ENCODE peak calls at places on chromosome 11, in five cellular contexts. One of them, this sample, is unnamed.
A peak's percentile ranks its signal among the peaks of the same experiment; 100 is the strongest.

GRCh38 chr11:58524232-58525036 is 16.5 kb upstream of the OR5B21 start:
- DNase-seq in stomach: peak; percentile 69
- DNase-seq in spleen: no peak
- DNase-seq in psoas muscle: peak; percentile 62
- DNase-seq in adrenal gland: peak; percentile 81
- DNase-seq in this sample: peak; percentile 53

GRCh38 chr11:17915500-17916143 is 97.2 kb downstream of the SERGEF start:
- DNase-seq in stomach: no peak
- DNase-seq in spleen: no peak
- DNase-seq in psoas muscle: peak; percentile 53
- DNase-seq in adrenal gland: no peak
- DNase-seq in this sample: no peak

GRCh38 chr11:42237701-42238235 is 778.3 kb upstream of the LRRC4C start:
- DNase-seq in stomach: no peak
- DNase-seq in spleen: no peak
- DNase-seq in psoas muscle: no peak
- DNase-seq in adrenal gland: no peak
- DNase-seq in this sample: no peak

GRCh38 chr11:11588243-11588642 is 33.6 kb downstream of the GALNT18 start:
- DNase-seq in stomach: no peak
- DNase-seq in spleen: no peak
- DNase-seq in psoas muscle: no peak
- DNase-seq in adrenal gland: no peak
- DNase-seq in this sample: no peak

GRCh38 chr11:127006311-127006710 is 5.7 kb upstream of the KIRREL3 start:
- DNase-seq in stomach: no peak
- DNase-seq in spleen: no peak
- DNase-seq in psoas muscle: no peak
- DNase-seq in adrenal gland: no peak
- DNase-seq in this sample: no peak

GRCh38 chr11:103582351-103582909 is 454.0 kb upstream of the DDI1 start:
- DNase-seq in stomach: no peak
- DNase-seq in spleen: no peak
- DNase-seq in psoas muscle: no peak
- DNase-seq in adrenal gland: no peak
- DNase-seq in this sample: no peak

GRCh38 chr11:46348566-46348981 is 1.3 kb downstream of the DGKZ start:
- DNase-seq in stomach: no peak
- DNase-seq in spleen: no peak
- DNase-seq in psoas muscle: no peak
- DNase-seq in adrenal gland: no peak
- DNase-seq in this sample: no peak

GRCh38 chr11:14184548-14184947 is 174.4 kb downstream of the RRAS2 start:
- DNase-seq in stomach: no peak
- DNase-seq in spleen: no peak
- DNase-seq in psoas muscle: no peak
- DNase-seq in adrenal gland: no peak
- DNase-seq in this sample: no peak

GRCh38 chr11:126079640-126080205 is 17.1 kb upstream of the CDON start:
- DNase-seq in stomach: no peak
- DNase-seq in spleen: no peak
- DNase-seq in psoas muscle: no peak
- DNase-seq in adrenal gland: no peak
- DNase-seq in this sample: no peak

GRCh38 chr11:11849127-11849746 is 7.5 kb downstream of the USP47 start:
- DNase-seq in stomach: peak; percentile 63
- DNase-seq in spleen: peak; percentile 80
- DNase-seq in psoas muscle: peak; percentile 66
- DNase-seq in adrenal gland: peak; percentile 78
- DNase-seq in this sample: peak; percentile 34

GRCh38 chr11:12653729-12654128 is 20.5 kb upstream of the TEAD1 start:
- DNase-seq in stomach: no peak
- DNase-seq in spleen: no peak
- DNase-seq in psoas muscle: no peak
- DNase-seq in adrenal gland: no peak
- DNase-seq in this sample: no peak

GRCh38 chr11:17263803-17264202 is 12.7 kb upstream of the NUCB2 start:
- DNase-seq in stomach: no peak
- DNase-seq in spleen: no peak
- DNase-seq in psoas muscle: no peak
- DNase-seq in adrenal gland: no peak
- DNase-seq in this sample: no peak

GRCh38 chr11:13928566-13929251 is 33.8 kb upstream of the SPON1 start:
- DNase-seq in stomach: no peak
- DNase-seq in spleen: no peak
- DNase-seq in psoas muscle: no peak
- DNase-seq in adrenal gland: peak; percentile 55
- DNase-seq in this sample: no peak

GRCh38 chr11:132784441-132784840 is 747.9 kb downstream of the OPCML start:
- DNase-seq in stomach: no peak
- DNase-seq in spleen: no peak
- DNase-seq in psoas muscle: no peak
- DNase-seq in adrenal gland: no peak
- DNase-seq in this sample: no peak

GRCh38 chr11:128018692-128019091 is 568.7 kb downstream of the ETS1 start:
- DNase-seq in stomach: no peak
- DNase-seq in spleen: no peak
- DNase-seq in psoas muscle: no peak
- DNase-seq in adrenal gland: no peak
- DNase-seq in this sample: no peak

GRCh38 chr11:118699508-118700220 is 20.2 kb upstream of the TREH start:
- DNase-seq in stomach: no peak
- DNase-seq in spleen: no peak
- DNase-seq in psoas muscle: no peak
- DNase-seq in adrenal gland: no peak
- DNase-seq in this sample: no peak

GRCh38 chr11:116879789-116880402 is 42.5 kb upstream of the APOA1 start:
- DNase-seq in stomach: no peak
- DNase-seq in spleen: no peak
- DNase-seq in psoas muscle: no peak
- DNase-seq in adrenal gland: no peak
- DNase-seq in this sample: peak; percentile 63

GRCh38 chr11:111770581-111771134 is 4.5 kb upstream of the PPP2R1B start:
- DNase-seq in stomach: no peak
- DNase-seq in spleen: no peak
- DNase-seq in psoas muscle: no peak
- DNase-seq in adrenal gland: no peak
- DNase-seq in this sample: no peak

GRCh38 chr11:99766816-99767215 is 746.1 kb downstream of the CNTN5 start:
- DNase-seq in stomach: no peak
- DNase-seq in spleen: no peak
- DNase-seq in psoas muscle: no peak
- DNase-seq in adrenal gland: no peak
- DNase-seq in this sample: no peak

GRCh38 chr11:19853901-19854300 is 141.3 kb downstream of the NAV2 start:
- DNase-seq in stomach: no peak
- DNase-seq in spleen: no peak
- DNase-seq in psoas muscle: no peak
- DNase-seq in adrenal gland: no peak
- DNase-seq in this sample: no peak

GRCh38 chr11:75399344-75400109 is at the start of gene RPS3:
- DNase-seq in stomach: peak; percentile 94
- DNase-seq in spleen: peak; percentile 97
- DNase-seq in psoas muscle: peak; percentile 95
- DNase-seq in adrenal gland: peak; percentile 97
- DNase-seq in this sample: peak; percentile 93
- TF ChIP-seq CTCF in stomach: no peak
- TF ChIP-seq CTCF in spleen: peak; percentile 17
- TF ChIP-seq CTCF in psoas muscle: peak; percentile 12
- TF ChIP-seq CTCF in adrenal gland: no peak
- TF ChIP-seq CTCF in this sample: peak; percentile 3

DNA sequence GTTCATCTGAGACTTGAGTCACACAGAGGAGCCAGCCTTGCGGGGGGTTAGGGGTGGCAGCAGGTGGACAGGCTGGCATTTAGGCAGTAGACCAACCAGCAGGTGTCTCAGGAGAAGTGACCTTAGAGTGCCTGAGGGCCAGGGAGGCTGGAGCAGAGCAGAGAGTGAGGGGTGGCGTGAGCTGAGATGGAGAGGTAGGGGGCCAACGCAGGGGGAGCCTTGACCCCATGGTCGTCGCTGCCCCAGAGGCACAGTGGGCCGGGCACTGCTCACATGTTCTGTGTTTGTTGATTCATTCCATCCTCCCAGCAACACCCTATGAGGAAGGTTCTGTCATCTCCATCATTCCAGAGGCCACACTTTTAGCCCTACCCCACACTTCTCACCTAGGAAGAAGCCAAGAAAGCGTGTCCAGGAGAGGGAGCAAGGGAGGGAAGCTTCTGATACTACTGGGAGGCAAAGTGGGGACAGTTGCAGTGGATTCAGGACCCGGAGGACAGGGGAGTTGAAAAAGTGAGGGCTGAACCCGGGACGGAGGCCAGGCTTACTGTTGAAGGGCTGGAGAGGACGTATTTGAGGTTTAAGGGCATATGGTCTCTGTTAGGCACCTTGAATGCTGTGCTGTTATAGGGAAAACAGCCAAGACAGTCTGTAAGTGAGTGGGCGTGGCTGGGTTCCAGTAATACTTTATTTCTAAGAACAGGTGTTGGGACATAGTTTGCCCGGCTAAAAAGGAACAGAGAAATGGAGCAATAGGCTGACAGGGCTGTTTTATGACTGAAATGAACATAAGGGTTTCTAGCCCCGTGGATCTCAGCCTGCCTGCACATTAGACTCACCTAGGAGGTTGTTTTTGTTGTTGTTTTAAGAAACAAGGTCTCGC is 7.3 kb downstream of the SART1 start:
- DNase-seq in stomach: no peak
- DNase-seq in spleen: no peak
- DNase-seq in psoas muscle: no peak
- DNase-seq in adrenal gland: no peak
- DNase-seq in this sample: no peak
- TF ChIP-seq CTCF in stomach: no peak
- TF ChIP-seq CTCF in spleen: no peak
- TF ChIP-seq CTCF in psoas muscle: peak; percentile 26
- TF ChIP-seq CTCF in adrenal gland: no peak
- TF ChIP-seq CTCF in this sample: no peak

DNA sequence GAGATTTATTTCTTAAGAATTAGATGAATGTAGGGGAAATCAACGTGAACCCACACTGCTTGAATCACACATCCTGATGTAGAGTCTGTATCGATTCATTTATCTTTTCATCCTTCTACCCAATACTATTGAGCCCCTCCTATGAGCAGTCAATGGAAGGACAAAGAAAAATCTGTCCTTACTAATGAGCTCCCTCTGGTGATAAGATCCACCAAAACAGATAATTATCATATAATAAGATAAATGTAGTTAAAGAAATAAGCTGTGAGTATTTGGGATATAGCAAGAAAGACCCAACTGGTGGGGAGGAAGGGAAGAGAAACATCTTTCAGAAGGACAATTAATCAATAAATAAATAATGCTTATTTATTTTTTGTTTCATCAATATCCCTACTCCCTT is 385.1 kb upstream of the CCDC90B start:
- DNase-seq in stomach: no peak
- DNase-seq in spleen: no peak
- DNase-seq in psoas muscle: no peak
- DNase-seq in adrenal gland: no peak
- DNase-seq in this sample: no peak
- TF ChIP-seq CTCF in stomach: no peak
- TF ChIP-seq CTCF in spleen: no peak
- TF ChIP-seq CTCF in psoas muscle: no peak
- TF ChIP-seq CTCF in adrenal gland: no peak
- TF ChIP-seq CTCF in this sample: no peak

GRCh38 chr11:62601364-62602140 is at the start of gene MTA2:
- DNase-seq in stomach: peak; percentile 97
- DNase-seq in spleen: peak; percentile 99
- DNase-seq in psoas muscle: peak; percentile 99
- DNase-seq in adrenal gland: peak; percentile 99
- DNase-seq in this sample: peak; percentile 99
- TF ChIP-seq CTCF in stomach: no peak
- TF ChIP-seq CTCF in spleen: no peak
- TF ChIP-seq CTCF in psoas muscle: no peak
- TF ChIP-seq CTCF in adrenal gland: no peak
- TF ChIP-seq CTCF in this sample: no peak

GRCh38 chr11:1734571-1735081 is 15.8 kb downstream of the IFITM10 start:
- DNase-seq in stomach: no peak
- DNase-seq in spleen: peak; percentile 54
- DNase-seq in psoas muscle: no peak
- DNase-seq in adrenal gland: peak; percentile 54
- DNase-seq in this sample: no peak
- TF ChIP-seq CTCF in stomach: no peak
- TF ChIP-seq CTCF in spleen: no peak
- TF ChIP-seq CTCF in psoas muscle: no peak
- TF ChIP-seq CTCF in adrenal gland: no peak
- TF ChIP-seq CTCF in this sample: no peak

DNA sequence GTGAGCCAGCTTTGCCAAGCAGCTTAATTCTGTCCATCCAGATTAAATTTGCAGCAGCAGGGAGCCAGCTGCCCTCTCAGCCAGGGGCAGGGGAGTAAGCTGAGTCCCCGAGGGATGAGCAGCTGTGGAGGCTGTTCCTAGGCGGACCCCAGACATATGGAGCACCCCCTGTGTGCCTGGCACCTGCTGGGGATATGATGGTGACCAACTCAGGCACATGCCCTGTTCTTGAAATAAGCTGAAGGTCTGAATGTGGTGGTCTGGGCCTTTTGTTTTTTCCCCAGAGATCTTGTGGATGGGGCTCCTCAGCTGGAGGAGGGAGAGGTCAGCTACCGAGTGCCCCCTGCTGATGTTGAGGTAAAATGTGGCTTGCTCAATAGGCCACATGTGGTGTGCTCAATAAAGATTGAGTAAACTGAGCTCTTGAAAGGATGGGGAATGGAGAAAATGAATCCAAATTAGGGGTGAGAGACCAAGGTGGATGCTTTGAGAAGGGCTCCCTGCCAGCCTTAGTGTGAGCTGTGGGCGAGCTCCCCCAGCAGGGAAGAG is 103.3 kb upstream of the NNMT start:
- DNase-seq in stomach: no peak
- DNase-seq in spleen: no peak
- DNase-seq in psoas muscle: no peak
- DNase-seq in adrenal gland: no peak
- DNase-seq in this sample: no peak
- TF ChIP-seq CTCF in stomach: no peak
- TF ChIP-seq CTCF in spleen: no peak
- TF ChIP-seq CTCF in psoas muscle: no peak
- TF ChIP-seq CTCF in adrenal gland: no peak
- TF ChIP-seq CTCF in this sample: no peak